ENCODE peak calls at places on chromosome 3, in seven cellular contexts. B is right lobe of liver; T is GM20000; E is stomach; P is H7; Z is stimulated activated CD4-positive, alpha-beta T cell treated with anti-CD3 and anti-CD28 coated beads, Interleukin-4, amount 100 ng/mL, for 4 hours; W is GM12891. N is an unnamed sample.

GRCh38 chr3:123758081-123758564 is 126.0 kb downstream of the MYLK start:
- DNase-seq in E (no peak), B (peak), T (no peak), W (no peak), Z (no peak), P (no peak), N (peak)

GRCh38 chr3:123034996-123035395 is 7.4 kb upstream of the SEMA5B start:
- DNase-seq in E (no peak), T (no peak), Z (no peak), W (no peak), P (no peak), B (no peak), N (no peak)

GRCh38 chr3:78791745-78792144 is 976.1 kb downstream of the ROBO1 start:
- DNase-seq in T (no peak), P (no peak), Z (no peak), B (no peak), W (no peak), E (no peak), N (peak)

GRCh38 chr3:45417949-45418847 is 29.8 kb downstream of the LARS2 start:
- DNase-seq in T (no peak), P (no peak), E (peak), Z (no peak), W (no peak), B (no peak), N (no peak)

GRCh38 chr3:38317186-38317759 is 29.3 kb upstream of the XYLB start:
- DNase-seq in W (no peak), P (no peak), Z (no peak), T (no peak), B (no peak), E (no peak), N (no peak)

GRCh38 chr3:133894334-133895207 is 1.1 kb downstream of the RAB6B start:
- DNase-seq in W (no peak), Z (no peak), P (peak), E (no peak), T (peak), B (no peak), N (peak)

GRCh38 chr3:147807773-147808172 is 398.6 kb downstream of the ZIC1 start:
- DNase-seq in P (no peak), T (no peak), B (no peak), E (no peak), Z (no peak), W (no peak), N (no peak)

GRCh38 chr3:129001817-129002572 is 891 bp downstream of the EFCC1 start:
- DNase-seq in B (no peak), Z (no peak), P (peak), T (peak), W (no peak), E (no peak), N (peak)

GRCh38 chr3:138511990-138512389 is 77.6 kb downstream of the ESYT3 start:
- DNase-seq in E (no peak), W (no peak), Z (no peak), B (no peak), P (no peak), T (no peak), N (no peak)

GRCh38 chr3:161270991-161271390 is 49.9 kb downstream of the NMD3 start:
- DNase-seq in Z (no peak), T (no peak), E (no peak), W (no peak), B (no peak), P (no peak), N (no peak)

GRCh38 chr3:149243540-149243939 is 21.9 kb upstream of the CP start:
- DNase-seq in Z (no peak), T (no peak), B (no peak), P (no peak), E (no peak), W (no peak), N (no peak)